ENCODE peak calls at places on chromosomes 13 and 19, in six cellular contexts. A, Z, J, B, P and H are unnamed samples.

GRCh38 chr19:18777156-18777724 is 13.9 kb downstream of the COMP start:
- DNase-seq in A (peak; percentile 49), Z (no peak), J (no peak), B (no peak), P (no peak), H (peak; percentile 70)

GRCh38 chr19:44908074-44908835 is 2.7 kb downstream of the APOE start:
- DNase-seq in A (no peak), Z (no peak), J (no peak), B (no peak), P (no peak), H (no peak)

GRCh38 chr19:38793186-38793585 is 4.2 kb downstream of the LGALS7B start:
- DNase-seq in A (no peak), Z (no peak), J (peak; percentile 29), B (no peak), P (peak; percentile 29), H (no peak)

GRCh38 chr13:57823704-57824103 is 192.2 kb downstream of the PCDH17 start:
- DNase-seq in A (no peak), Z (no peak), J (no peak), B (no peak), P (no peak), H (no peak)

GRCh38 chr13:57829496-57829895 is 198.0 kb downstream of the PCDH17 start:
- DNase-seq in A (no peak), Z (no peak), J (peak; percentile 66), B (no peak), P (no peak), H (no peak)

GRCh38 chr13:111315347-111315995 is 5.0 kb upstream of the TEX29 start:
- DNase-seq in A (no peak), Z (no peak), J (no peak), B (no peak), P (no peak), H (peak; percentile 60)

GRCh38 chr13:84570831-84571230 is 688.6 kb upstream of the SLITRK1 start:
- DNase-seq in A (no peak), Z (no peak), J (peak; percentile 36), B (no peak), P (no peak), H (no peak)

GRCh38 chr13:111292710-111293485 is 27.5 kb upstream of the TEX29 start:
- DNase-seq in A (no peak), Z (no peak), J (no peak), B (no peak), P (no peak), H (no peak)

GRCh38 chr13:37679043-37679442 is 80.5 kb upstream of the POSTN start:
- DNase-seq in A (no peak), Z (no peak), J (no peak), B (no peak), P (no peak), H (no peak)

GRCh38 chr13:70339738-70340137 is 231.5 kb upstream of the KLHL1 start:
- DNase-seq in A (peak; percentile 64), Z (peak; percentile 81), J (no peak), B (peak; percentile 45), P (peak; percentile 10), H (no peak)

DNA sequence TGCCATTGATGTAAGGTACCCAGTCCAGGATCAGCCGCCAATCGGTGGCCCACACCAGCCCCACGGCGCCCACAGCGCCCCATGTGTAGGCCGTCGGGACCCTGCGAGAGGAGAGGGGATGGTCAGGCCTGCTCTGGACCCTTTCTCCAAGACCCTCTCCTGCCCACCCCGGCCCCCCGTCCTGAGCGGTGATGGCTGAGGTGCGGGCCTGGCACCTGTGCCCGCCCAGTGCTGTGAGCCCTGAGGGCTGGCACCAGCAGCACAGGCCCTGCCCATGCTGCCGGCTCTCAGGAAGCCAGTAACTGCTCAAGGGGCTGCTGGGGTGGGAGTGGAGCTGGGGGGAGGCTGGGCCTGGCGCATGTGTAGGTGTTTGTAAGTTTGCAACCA is 5.8 kb downstream of the UQCR11 start:
- DNase-seq in A (no peak), Z (no peak), J (no peak), B (no peak), P (no peak), H (peak; percentile 63)
- H3K9ac ChIP-seq in A (no peak overlapping the region), Z (no peak overlapping the region), J (no peak overlapping the region), B (no peak overlapping the region), P (no peak overlapping the region), H (no peak overlapping the region)

GRCh38 chr13:106498571-106498970 is 36.9 kb downstream of the EFNB2 start:
- DNase-seq in A (no peak), Z (no peak), J (no peak), B (no peak), P (no peak), H (no peak)

GRCh38 chr13:106498158-106498557 is 37.3 kb downstream of the EFNB2 start:
- DNase-seq in A (no peak), Z (no peak), J (no peak), B (no peak), P (no peak), H (no peak)

GRCh38 chr13:106499905-106500304 is 35.6 kb downstream of the EFNB2 start:
- DNase-seq in A (no peak), Z (no peak), J (peak; percentile 80), B (no peak), P (no peak), H (no peak)

GRCh38 chr13:106500450-106500849 is 35.0 kb downstream of the EFNB2 start:
- DNase-seq in A (no peak), Z (no peak), J (peak; percentile 53), B (peak; percentile 28), P (no peak), H (no peak)

DNA sequence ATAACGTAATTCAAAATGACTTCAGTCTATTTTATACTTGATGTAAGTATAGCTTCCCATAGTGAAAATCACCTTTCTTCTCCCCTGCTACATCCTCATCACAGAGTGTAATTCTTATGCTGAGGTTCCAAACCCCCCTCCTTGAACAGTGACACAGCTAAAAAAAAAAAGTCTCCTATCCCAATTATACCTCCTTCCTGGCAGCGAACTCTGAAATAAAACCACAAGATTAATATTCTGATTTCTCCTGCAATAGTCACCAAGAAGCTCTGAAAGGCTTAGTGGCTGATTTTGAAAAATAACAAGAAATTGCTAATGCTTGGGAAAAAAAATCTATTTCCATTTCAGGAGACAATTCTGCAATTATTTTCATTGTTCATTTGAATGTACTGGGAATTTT is 36.3 kb downstream of the EFNB2 start:
- DNase-seq in A (no peak), Z (no peak), J (peak; percentile 63), B (no peak), P (no peak), H (no peak)
- H3K4me3 ChIP-seq in A (no peak overlapping the region), Z (no peak overlapping the region), J (no peak overlapping the region), B (no peak overlapping the region), P (no peak overlapping the region), H (no peak overlapping the region)

GRCh38 chr13:99990045-99990977 is 8.7 kb downstream of the ZIC2 start:
- DNase-seq in A (peak; percentile 63), Z (peak; percentile 91), J (no peak), B (no peak), P (no peak), H (no peak)

GRCh38 chr13:99988469-99989375 is 7.1 kb downstream of the ZIC2 start:
- DNase-seq in A (peak; percentile 70), Z (peak; percentile 88), J (no peak), B (no peak), P (no peak), H (no peak)

GRCh38 chr13:99987180-99988047 is 5.8 kb downstream of the ZIC2 start:
- DNase-seq in A (peak; percentile 71), Z (peak; percentile 85), J (no peak), B (no peak), P (no peak), H (no peak)

GRCh38 chr13:99991013-99991805 is 9.6 kb downstream of the ZIC2 start:
- DNase-seq in A (peak; percentile 39), Z (peak; percentile 85), J (no peak), B (no peak), P (no peak), H (no peak)

DNA sequence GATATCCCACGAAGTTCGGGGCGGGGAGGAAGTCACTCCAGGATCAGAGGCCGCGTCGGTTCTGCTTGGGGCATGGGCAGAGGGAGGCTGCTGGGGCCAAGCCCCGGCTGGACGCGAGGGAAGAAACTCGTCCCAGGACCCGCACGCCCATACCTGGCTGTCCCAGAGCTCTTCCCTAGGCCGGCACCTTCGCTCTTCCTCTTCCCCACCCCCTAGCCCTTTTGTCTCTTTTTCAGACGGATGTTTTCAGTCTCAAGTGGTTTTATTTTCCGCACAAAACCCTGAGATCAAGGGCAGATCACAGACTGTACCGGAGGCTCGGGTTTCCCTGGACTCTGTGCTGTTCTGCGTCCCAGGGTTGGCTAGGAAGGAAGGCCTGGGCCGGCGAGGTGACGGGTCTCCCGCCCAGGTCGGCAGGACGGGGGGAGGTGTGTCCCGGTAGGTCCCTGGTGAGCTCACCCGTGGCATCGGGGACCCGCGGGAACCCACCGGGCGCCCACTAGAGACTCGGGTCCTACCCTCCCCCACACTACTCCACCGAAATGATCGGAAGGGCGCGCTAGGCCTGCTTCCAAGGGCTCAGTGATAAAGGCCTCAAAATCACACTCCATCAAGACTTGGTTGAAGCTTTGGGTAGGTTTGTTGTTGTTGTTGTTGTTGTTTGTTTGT is 7.9 kb downstream of the ZIC2 start:
- DNase-seq in A (peak; percentile 56), Z (peak; percentile 84), J (no peak), B (no peak), P (no peak), H (no peak)
- H3K9ac ChIP-seq in A (no peak overlapping the region), Z (no peak overlapping the region), J (no peak overlapping the region), B (no peak overlapping the region), P (no peak overlapping the region), H (no peak overlapping the region)

DNA sequence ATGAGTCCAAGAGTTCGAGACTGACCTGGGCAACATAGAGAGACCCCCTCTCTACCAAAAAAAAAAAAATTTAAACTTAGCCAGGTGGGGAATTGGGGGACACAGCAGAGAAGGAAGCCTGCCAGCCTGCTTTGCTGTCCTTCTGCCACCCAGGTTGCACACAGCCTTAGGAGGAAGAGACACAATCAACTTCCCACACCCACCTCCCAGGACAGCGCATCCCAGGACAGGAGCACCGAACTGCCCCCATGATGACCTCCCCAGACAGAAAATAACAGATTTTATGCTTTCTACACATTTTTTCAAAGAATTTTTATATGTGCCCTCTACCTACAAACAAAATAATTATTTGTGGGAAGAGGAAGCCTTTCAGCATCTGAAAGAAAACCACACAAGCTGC is 126.0 kb upstream of the ZNF507 start:
- DNase-seq in A (no peak), Z (no peak), J (no peak), B (no peak), P (no peak), H (no peak)
- H3K4me3 ChIP-seq in A (no peak overlapping the region), Z (no peak overlapping the region), J (no peak overlapping the region), B (no peak overlapping the region), P (no peak overlapping the region), H (no peak overlapping the region)

GRCh38 chr19:28169168-28169862 is 1043.6 kb downstream of the UQCRFS1 start:
- DNase-seq in A (peak; percentile 72), Z (peak; percentile 80), J (no peak), B (no peak), P (no peak), H (no peak)
- H3K9ac ChIP-seq in A (no peak overlapping the region), Z (peak overlapping the region; percentile 3), J (no peak overlapping the region), B (no peak overlapping the region), P (no peak overlapping the region), H (no peak overlapping the region)

GRCh38 chr19:7787602-7788177 is 24.6 kb downstream of the CLEC4M start:
- DNase-seq in A (no peak), Z (no peak), J (no peak), B (no peak), P (no peak), H (no peak)
- H3K4me3 ChIP-seq in A (peak overlapping the region; percentile 33), Z (no peak overlapping the region), J (no peak overlapping the region), B (no peak overlapping the region), P (no peak overlapping the region), H (no peak overlapping the region)

DNA sequence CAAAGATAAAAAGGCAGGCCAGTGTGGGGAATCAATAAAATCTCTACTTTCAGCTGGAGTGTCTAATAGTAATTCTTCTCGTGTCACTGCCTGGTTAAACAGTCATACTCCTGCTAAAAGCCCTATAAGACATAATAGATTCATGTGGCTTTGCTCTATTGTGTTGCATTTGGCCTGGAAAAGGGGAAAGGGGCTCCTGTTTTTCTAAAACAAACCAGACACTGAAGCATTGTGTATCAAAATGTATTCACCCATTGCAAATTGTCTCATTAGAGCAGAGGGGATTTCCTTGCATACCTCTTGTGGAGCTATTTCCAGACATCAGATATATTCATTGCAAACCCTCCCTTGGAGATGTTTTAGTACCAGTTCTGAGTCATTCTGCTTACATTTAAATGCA is 83.5 kb upstream of the PCDH8 start:
- DNase-seq in A (peak; percentile 9), Z (no peak), J (no peak), B (no peak), P (no peak), H (no peak)
- H3K9ac ChIP-seq in A (no peak overlapping the region), Z (no peak overlapping the region), J (no peak overlapping the region), B (no peak overlapping the region), P (no peak overlapping the region), H (no peak overlapping the region)